ENCODE peak calls at places on chromosomes 2 and 18, in five cellular contexts. C is occipital lobe, L is cardiac fibroblast, Q is T-helper 17 cell, M is fibroblast of pulmonary artery. U is an unnamed sample.

GRCh38 chr18:21194871-21195771 is 46.9 kb upstream of the GREB1L start:
- DNase-seq in C (no peak), L (peak), Q (no peak), M (peak), U (peak)

GRCh38 chr2:121178730-121179129 is 106.3 kb downstream of the TFCP2L1 start:
- DNase-seq in C (no peak), L (no peak), Q (no peak), M (no peak), U (no peak)

GRCh38 chr2:28452534-28453081 is 43.3 kb upstream of the PLB1 start:
- DNase-seq in C (no peak), L (peak), Q (peak), M (peak), U (no peak)

GRCh38 chr18:70500748-70501147 is 211.9 kb downstream of the SOCS6 start:
- DNase-seq in C (no peak), L (no peak), Q (no peak), M (no peak), U (no peak)

GRCh38 chr2:47003641-47004427 is 88.2 kb upstream of the MCFD2 start:
- DNase-seq in C (no peak), L (no peak), Q (no peak), M (no peak), U (no peak)

GRCh38 chr18:22063672-22064071 is 105.7 kb upstream of the GATA6 start:
- DNase-seq in C (no peak), L (no peak), Q (no peak), M (no peak), U (no peak)

GRCh38 chr2:223235986-223236385 is 184.0 kb downstream of the KCNE4 start:
- DNase-seq in C (no peak), L (no peak), Q (no peak), M (no peak), U (peak)

GRCh38 chr2:221360742-221361141 is 211.4 kb downstream of the EPHA4 start:
- DNase-seq in C (no peak), L (peak), Q (no peak), M (peak), U (no peak)

GRCh38 chr2:5123597-5124196 is 568.5 kb upstream of the SOX11 start:
- DNase-seq in C (no peak), L (no peak), Q (no peak), M (no peak), U (no peak)

GRCh38 chr2:10680957-10681356 is 8.8 kb downstream of the NOL10 start:
- DNase-seq in C (no peak), L (no peak), Q (no peak), M (no peak), U (no peak)

GRCh38 chr2:32484907-32485306 is 128.1 kb downstream of the BIRC6 start:
- DNase-seq in C (no peak), L (peak), Q (no peak), M (peak), U (peak)

GRCh38 chr2:20444113-20444992 is 2.5 kb upstream of the RHOB start:
- DNase-seq in C (no peak), L (peak), Q (no peak), M (peak), U (no peak)

GRCh38 chr2:151051584-151052220 is 210.0 kb downstream of the RBM43 start:
- DNase-seq in C (peak), L (peak), Q (no peak), M (peak), U (peak)

GRCh38 chr18:23812566-23813440 is 123.5 kb downstream of the LAMA3 start:
- DNase-seq in C (no peak), L (peak), Q (no peak), M (peak), U (no peak)

GRCh38 chr2:20291106-20291564 is 59.5 kb downstream of the PUM2 start:
- DNase-seq in C (no peak), L (peak), Q (no peak), M (peak), U (peak)

GRCh38 chr2:180761224-180761623 is 219.2 kb upstream of the UBE2E3 start:
- DNase-seq in C (no peak), L (peak), Q (no peak), M (peak), U (peak)

GRCh38 chr2:149629003-149629402 is 41.4 kb upstream of the MMADHC start:
- DNase-seq in C (no peak), L (peak), Q (no peak), M (no peak), U (no peak)

GRCh38 chr2:105839793-105840192 is 95.1 kb downstream of the NCK2 start:
- DNase-seq in C (no peak), L (no peak), Q (no peak), M (no peak), U (no peak)

GRCh38 chr2:230408244-230408842 is 7.7 kb upstream of the SP100 start:
- DNase-seq in C (no peak), L (peak), Q (no peak), M (peak), U (peak)

GRCh38 chr2:133937669-133938068 is 316.2 kb upstream of the MGAT5 start:
- DNase-seq in C (no peak), L (no peak), Q (no peak), M (no peak), U (no peak)

GRCh38 chr2:157625311-157625710 is 3.4 kb downstream of the ACVR1C start:
- DNase-seq in C (no peak), L (no peak), Q (no peak), M (no peak), U (no peak)

GRCh38 chr2:128600606-128601297 is 282.1 kb upstream of the HS6ST1 start:
- DNase-seq in C (no peak), L (no peak), Q (no peak), M (no peak), U (no peak)

GRCh38 chr18:38752430-38752829 is 1186.8 kb upstream of the CELF4 start:
- DNase-seq in C (no peak), L (no peak), Q (no peak), M (no peak), U (no peak)

GRCh38 chr2:203782262-203782976 is 76.0 kb downstream of the CD28 start:
- DNase-seq in C (peak), L (peak), Q (peak), M (peak), U (peak)

GRCh38 chr2:79512442-79513401 is at the start of gene CTNNA2:
- DNase-seq in C (peak), L (peak), Q (no peak), M (peak), U (no peak)

GRCh38 chr2:60439219-60439974 is 114.1 kb downstream of the BCL11A start:
- DNase-seq in C (no peak), L (peak), Q (no peak), M (peak), U (no peak)

GRCh38 chr2:98505311-98505808 is 60.7 kb downstream of the INPP4A start:
- DNase-seq in C (no peak), L (no peak), Q (no peak), M (no peak), U (no peak)

GRCh38 chr18:74290831-74291770 is 662 bp downstream of the CYB5A start:
- DNase-seq in C (no peak), L (peak), Q (no peak), M (peak), U (no peak)

GRCh38 chr2:121038031-121038430 is 247.0 kb downstream of the TFCP2L1 start:
- DNase-seq in C (no peak), L (no peak), Q (no peak), M (no peak), U (no peak)

GRCh38 chr2:25349397-25349796 is 7.7 kb upstream of the DNMT3A start:
- DNase-seq in C (no peak), L (peak), Q (no peak), M (peak), U (peak)

GRCh38 chr2:168814939-168815907 is 12.8 kb downstream of the NOSTRIN start:
- DNase-seq in C (no peak), L (peak), Q (no peak), M (no peak), U (no peak)

GRCh38 chr2:165348441-165348840 is 109.2 kb downstream of the SCN2A start:
- DNase-seq in C (no peak), L (no peak), Q (no peak), M (no peak), U (no peak)